ENCODE peak calls at places on chromosome 21, in nine cellular contexts. A, T, R, W, H, J, N, E and O are unnamed samples.
A peak's percentile ranks its signal among the peaks of the same experiment; 100 is the strongest.

GRCh38 chr21:17708541-17709265 is 96.0 kb upstream of the BTG3 start:
- DNase-seq in J (no peak), H (no peak), E (no peak), T (no peak), W (no peak), R (no peak), A (no peak), N (peak; percentile 0), O (no peak)

GRCh38 chr21:36854391-36854790 is 112.1 kb downstream of the HLCS start:
- DNase-seq in W (peak; percentile 72), T (no peak), E (peak; percentile 62), H (peak; percentile 53), N (peak; percentile 43), A (peak; percentile 29), R (no peak), J (no peak), O (peak; percentile 84)

GRCh38 chr21:37176716-37177115 is 90.4 kb downstream of the VPS26C start:
- DNase-seq in W (no peak), J (peak; percentile 72), E (peak; percentile 76), N (no peak), R (no peak), A (no peak), H (peak; percentile 36), T (no peak), O (no peak)

GRCh38 chr21:39924577-39925308 is 57.5 kb downstream of the PCP4 start:
- DNase-seq in N (no peak), A (no peak), E (no peak), T (no peak), H (no peak), J (no peak), W (no peak), R (no peak), O (peak; percentile 74)

GRCh38 chr21:21148009-21148408 is 149.8 kb downstream of the NCAM2 start:
- DNase-seq in W (no peak), J (no peak), H (no peak), R (no peak), T (no peak), N (no peak), E (no peak), A (no peak), O (no peak)

GRCh38 chr21:20276954-20277353 is 721.3 kb upstream of the NCAM2 start:
- DNase-seq in E (no peak), J (no peak), A (no peak), W (no peak), N (no peak), R (no peak), H (no peak), T (no peak), O (no peak)

GRCh38 chr21:26136686-26137085 is 33.9 kb downstream of the APP start:
- DNase-seq in T (no peak), J (no peak), E (no peak), W (no peak), A (no peak), R (no peak), H (no peak), N (no peak), O (no peak)

GRCh38 chr21:39756285-39756684 is 11.3 kb downstream of the IGSF5 start:
- DNase-seq in E (no peak), N (no peak), J (no peak), H (no peak), A (no peak), W (no peak), R (no peak), T (no peak), O (no peak)

GRCh38 chr21:26939532-26940181 is 27.2 kb downstream of the ADAMTS5 start:
- DNase-seq in A (no peak), J (no peak), T (no peak), N (peak; percentile 74), E (peak; percentile 2), H (no peak), R (peak; percentile 33), W (no peak), O (no peak)

GRCh38 chr21:25733859-25734653 is 648 bp downstream of the ATP5PF start:
- DNase-seq in A (no peak), E (peak; percentile 9), W (peak; percentile 28), J (no peak), N (peak; percentile 39), R (no peak), H (peak; percentile 39), T (no peak), O (no peak)

GRCh38 chr21:26777166-26777565 is 68.0 kb downstream of the ADAMTS1 start:
- DNase-seq in A (no peak), T (no peak), W (no peak), H (peak; percentile 47), N (no peak), R (no peak), J (no peak), E (no peak), O (no peak)

GRCh38 chr21:31536138-31536537 is 123.4 kb upstream of the SOD1 start:
- DNase-seq in W (no peak), J (no peak), E (no peak), R (no peak), T (no peak), A (no peak), N (no peak), H (no peak), O (no peak)

DNA sequence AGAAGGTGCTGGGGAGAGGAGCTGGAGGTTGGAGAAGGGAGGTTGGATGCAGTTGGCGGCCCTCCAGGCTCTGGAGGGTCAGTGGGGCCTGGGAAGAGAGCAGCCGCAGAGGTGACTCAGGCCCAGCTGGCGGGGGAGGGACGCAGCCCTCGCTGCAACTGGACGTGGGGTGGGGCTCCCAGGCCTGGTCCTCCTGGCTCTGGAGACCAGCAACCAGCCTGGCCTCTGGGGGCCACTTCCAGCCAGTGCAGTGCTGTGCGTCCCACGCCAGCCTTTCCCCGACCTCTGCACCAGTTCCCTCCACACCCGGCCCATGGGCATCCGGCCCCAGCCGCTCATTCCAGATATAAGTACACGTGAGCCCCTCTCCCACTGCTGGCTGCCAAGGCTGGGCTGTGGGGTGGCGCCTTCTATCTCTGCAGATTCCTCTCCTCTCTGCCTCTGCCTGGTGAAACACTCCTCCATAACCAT is 38.0 kb upstream of the COL18A1 start:
- DNase-seq in R (peak; percentile 72), A (no peak), E (peak; percentile 90), T (peak; percentile 81), N (peak; percentile 99), W (peak; percentile 77), H (peak; percentile 95), J (peak; percentile 50), O (peak; percentile 66)
- TF ChIP-seq CTCF in R (no peak), A (no peak), E (no peak), T (no peak), N (no peak), W (no peak), H (peak; percentile 59), J (no peak), O (no peak)

DNA sequence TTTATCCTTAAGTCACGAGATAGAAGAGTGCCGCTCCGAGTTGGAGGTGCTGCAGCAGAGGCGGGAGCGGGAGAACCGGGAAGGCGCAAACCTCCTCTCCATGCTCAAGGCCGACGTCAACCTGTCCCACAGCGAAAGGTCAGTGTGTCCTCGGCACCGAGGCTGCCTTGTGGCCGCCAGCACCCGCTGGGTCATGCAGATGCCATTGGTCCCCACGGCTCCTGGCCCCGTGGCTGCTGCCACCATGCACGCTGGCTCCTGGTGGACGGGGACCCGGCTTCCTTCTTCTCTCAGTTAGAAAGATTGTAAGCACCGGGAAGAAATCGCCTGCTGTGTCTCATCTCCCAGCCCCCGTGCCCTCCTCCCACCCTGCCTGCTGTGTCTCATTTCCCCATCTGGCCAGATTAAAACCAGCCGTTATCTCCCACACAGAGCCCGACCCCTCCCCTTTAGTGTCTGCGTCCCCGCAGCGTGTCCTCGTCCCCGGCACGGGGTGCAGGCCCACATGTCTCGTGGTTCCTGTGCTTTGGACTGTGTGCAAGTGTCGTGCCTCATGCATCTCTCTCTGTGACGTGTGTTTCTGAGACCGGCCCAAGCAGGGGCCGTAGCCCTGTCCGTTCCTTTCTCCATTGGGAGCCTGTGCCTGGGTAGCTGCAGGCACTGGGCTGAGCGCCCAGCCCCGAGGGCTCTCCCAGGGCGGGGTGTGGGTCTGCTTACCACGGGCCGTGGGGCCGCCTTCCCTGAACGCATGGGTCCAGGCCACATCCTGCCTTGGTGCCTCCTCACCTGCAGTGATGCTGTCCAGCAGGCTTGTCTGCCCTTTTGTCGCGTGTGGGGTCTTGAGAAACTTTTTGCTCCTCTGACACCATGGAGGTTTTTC is 62.1 kb downstream of the PCNT start:
- DNase-seq in A (no peak), W (no peak), J (no peak), H (no peak), N (no peak), T (peak; percentile 65), R (no peak), E (no peak), O (no peak)
- H3K27ac ChIP-seq in A (no peak overlapping the region), W (no peak overlapping the region), J (no peak overlapping the region), H (no peak overlapping the region), N (no peak overlapping the region), T (no peak overlapping the region), R (no peak overlapping the region), E (no peak overlapping the region), O (no peak overlapping the region)

DNA sequence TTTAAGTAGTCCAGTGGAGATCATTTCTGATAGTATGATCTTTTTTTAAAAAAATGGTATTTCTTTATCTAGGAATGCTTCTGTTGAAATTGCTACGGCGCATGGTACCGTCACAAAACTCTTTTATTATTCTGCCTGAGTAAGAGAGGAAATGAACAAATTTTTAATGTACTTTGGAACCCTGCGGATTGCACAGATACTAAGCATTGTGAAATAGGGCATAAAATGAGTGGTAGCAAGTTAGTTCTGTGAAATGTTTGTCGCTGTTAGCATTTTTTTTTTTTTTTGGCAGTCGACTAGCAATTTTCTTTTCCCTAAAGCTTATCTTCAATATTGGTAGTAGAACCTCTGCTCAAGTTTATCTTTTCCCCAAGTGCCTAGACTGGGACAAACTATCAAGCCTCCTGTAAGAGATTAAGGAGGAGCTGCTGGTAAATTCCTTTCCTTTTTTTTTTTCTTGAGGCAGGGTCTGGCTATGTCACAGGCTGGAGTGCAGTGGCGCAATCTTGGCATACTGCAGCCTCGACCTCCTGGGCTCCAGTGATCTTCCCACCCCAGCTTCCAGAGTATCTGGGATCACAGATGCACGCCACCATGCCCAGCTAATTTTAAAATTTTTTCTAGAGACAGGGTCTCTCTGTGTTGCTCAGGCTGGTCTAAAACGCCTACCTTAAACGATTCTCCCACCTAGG is 2.2 kb downstream of the ITSN1 start:
- DNase-seq in T (no peak), A (no peak), W (no peak), E (peak; percentile 54), R (no peak), N (peak; percentile 78), J (no peak), H (peak; percentile 47), O (peak; percentile 48)
- H3K4me3 ChIP-seq in T (no peak overlapping the region), A (no peak overlapping the region), W (no peak overlapping the region), E (peak overlapping the region; percentile 91), R (peak overlapping the region; percentile 92), N (peak overlapping the region; percentile 79), J (peak overlapping the region; percentile 96), H (peak overlapping the region; percentile 76), O (peak overlapping the region; percentile 91)

DNA sequence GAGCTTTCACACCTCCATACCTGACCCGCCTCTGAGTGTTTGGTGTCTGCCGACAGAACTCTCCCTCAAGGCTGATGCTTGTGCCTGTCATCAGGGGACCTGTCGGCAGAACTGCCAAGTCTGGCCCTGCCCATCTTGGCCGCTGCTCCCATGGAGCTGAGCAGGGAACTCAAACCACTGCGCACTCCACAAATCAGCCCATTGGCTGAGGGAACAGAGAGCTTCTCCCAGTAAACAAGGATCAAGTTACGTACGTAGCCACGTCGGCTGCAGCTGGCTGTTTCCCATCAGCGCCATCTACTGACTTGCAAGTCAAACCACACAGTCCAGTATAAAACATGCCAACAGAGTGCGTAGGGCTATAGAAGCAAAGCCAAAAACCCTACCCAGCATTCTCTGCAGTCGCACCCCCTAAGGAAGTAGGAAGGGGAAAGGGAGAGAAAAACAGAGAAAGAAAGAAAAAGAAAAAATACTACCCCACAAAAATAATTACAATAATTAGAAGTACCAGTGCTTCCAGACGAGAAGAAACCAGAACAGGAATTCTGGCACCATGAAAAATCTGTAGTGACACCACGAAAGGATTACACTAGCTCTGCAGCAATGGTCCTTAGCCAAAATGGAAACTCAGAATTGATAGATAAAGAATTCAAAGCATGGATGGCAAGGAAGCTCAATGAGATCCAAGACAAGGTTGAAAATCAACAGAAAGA is 13.1 kb downstream of the KRTAP13-1 start:
- DNase-seq in T (peak; percentile 82), N (peak; percentile 5), J (peak; percentile 66), W (peak; percentile 8), R (no peak), A (peak; percentile 95), E (peak; percentile 93), H (peak; percentile 47), O (peak; percentile 97)
- TF ChIP-seq CTCF in T (no peak), N (no peak), J (no peak), W (peak; percentile 29), R (peak; percentile 47), A (peak; percentile 76), E (peak; percentile 83), H (peak; percentile 70), O (peak; percentile 86)